ENCODE peak calls at places on chromosomes 12 and 14, in five cellular contexts. One of them, this sample, is unnamed. For H3K4me1, the result is how much of the 10 kb centered on the place peaks cover.

GRCh38 chr12:2893007-2893406 is 2.3 kb downstream of the TULP3 start:
- DNase-seq in ovary: peak
- DNase-seq in A549: no peak
- DNase-seq in vagina: no peak
- DNase-seq in right lobe of liver: no peak
- DNase-seq in this sample: no peak

GRCh38 chr12:6912164-6912956 is 2.0 kb upstream of the ENO2 start:
- DNase-seq in ovary: no peak
- DNase-seq in A549: no peak
- DNase-seq in vagina: no peak
- DNase-seq in right lobe of liver: no peak
- DNase-seq in this sample: no peak

GRCh38 chr12:42255221-42255874 is 17.3 kb upstream of the YAF2 start:
- DNase-seq in ovary: no peak
- DNase-seq in A549: no peak
- DNase-seq in vagina: no peak
- DNase-seq in right lobe of liver: no peak
- DNase-seq in this sample: no peak

GRCh38 chr12:52692253-52692652 is 11.1 kb downstream of the KRT77 start:
- DNase-seq in ovary: no peak
- DNase-seq in A549: no peak
- DNase-seq in vagina: no peak
- DNase-seq in right lobe of liver: no peak
- DNase-seq in this sample: no peak

GRCh38 chr14:55807059-55807499 is 227.1 kb downstream of the KTN1 start:
- DNase-seq in ovary: peak
- DNase-seq in A549: no peak
- DNase-seq in vagina: no peak
- DNase-seq in right lobe of liver: peak
- DNase-seq in this sample: peak

GRCh38 chr12:101767537-101767936 is 28.3 kb upstream of the SYCP3 start:
- DNase-seq in ovary: no peak
- DNase-seq in A549: no peak
- DNase-seq in vagina: no peak
- DNase-seq in right lobe of liver: no peak
- DNase-seq in this sample: no peak

GRCh38 chr14:36524220-36524837 is 4.3 kb upstream of the NKX2-1 start:
- DNase-seq in ovary: no peak
- DNase-seq in A549: no peak
- DNase-seq in vagina: no peak
- DNase-seq in right lobe of liver: no peak
- DNase-seq in this sample: peak

GRCh38 chr12:31521972-31522371 is 69.0 kb downstream of the DENND5B start:
- DNase-seq in ovary: no peak
- DNase-seq in A549: no peak
- DNase-seq in vagina: no peak
- DNase-seq in right lobe of liver: no peak
- DNase-seq in this sample: no peak

GRCh38 chr14:68269136-68269535 is 449.6 kb downstream of the RAD51B start:
- DNase-seq in ovary: no peak
- DNase-seq in A549: no peak
- DNase-seq in vagina: no peak
- DNase-seq in right lobe of liver: no peak
- DNase-seq in this sample: no peak
- H3K27ac ChIP-seq in ovary: no peak
- H3K27ac ChIP-seq in A549: peak
- H3K27ac ChIP-seq in vagina: peak
- H3K27ac ChIP-seq in right lobe of liver: peak
- H3K27ac ChIP-seq in this sample: no peak

DNA sequence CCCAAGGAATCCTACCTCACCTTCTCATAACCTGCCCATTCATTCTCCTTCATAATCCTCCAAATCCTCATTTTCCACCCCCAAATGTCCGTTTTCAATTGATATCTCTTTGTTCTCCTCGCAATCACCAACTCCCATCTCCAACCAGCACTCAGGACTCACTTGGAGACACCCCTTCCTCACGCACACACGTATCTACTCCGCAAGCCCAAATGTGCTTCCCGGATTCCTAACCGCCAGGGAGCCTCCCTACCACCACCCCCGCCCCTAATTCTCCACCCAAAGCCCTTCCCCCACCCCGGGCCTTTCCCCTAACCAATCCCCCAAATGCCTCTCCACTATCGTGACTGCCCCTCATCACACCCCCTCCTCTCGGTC is 304 bp downstream of the KCTD10 start:
- DNase-seq in ovary: no peak
- DNase-seq in A549: no peak
- DNase-seq in vagina: no peak
- DNase-seq in right lobe of liver: no peak
- DNase-seq in this sample: no peak
- H3K4me1 ChIP-seq in ovary: under half
- H3K4me1 ChIP-seq in A549: under half
- H3K4me1 ChIP-seq in vagina: half or more
- H3K4me1 ChIP-seq in right lobe of liver: under half
- H3K4me1 ChIP-seq in this sample: under half

GRCh38 chr12:122873540-122873939 is 22.4 kb downstream of the VPS37B start:
- DNase-seq in ovary: no peak
- DNase-seq in A549: no peak
- DNase-seq in vagina: no peak
- DNase-seq in right lobe of liver: no peak
- DNase-seq in this sample: peak

GRCh38 chr12:122872815-122873361 is 23.0 kb downstream of the VPS37B start:
- DNase-seq in ovary: no peak
- DNase-seq in A549: no peak
- DNase-seq in vagina: no peak
- DNase-seq in right lobe of liver: no peak
- DNase-seq in this sample: peak

GRCh38 chr12:122870867-122871664 is 24.9 kb downstream of the VPS37B start:
- DNase-seq in ovary: no peak
- DNase-seq in A549: no peak
- DNase-seq in vagina: no peak
- DNase-seq in right lobe of liver: peak
- DNase-seq in this sample: peak

GRCh38 chr12:122870163-122870842 is 25.6 kb downstream of the VPS37B start:
- DNase-seq in ovary: no peak
- DNase-seq in A549: no peak
- DNase-seq in vagina: no peak
- DNase-seq in right lobe of liver: no peak
- DNase-seq in this sample: peak

GRCh38 chr12:122871851-122872785 is 23.8 kb downstream of the VPS37B start:
- DNase-seq in ovary: no peak
- DNase-seq in A549: no peak
- DNase-seq in vagina: no peak
- DNase-seq in right lobe of liver: no peak
- DNase-seq in this sample: peak
- TF ChIP-seq POLR2A in ovary: no peak
- TF ChIP-seq POLR2A in A549: no peak
- TF ChIP-seq POLR2A in vagina: no peak
- TF ChIP-seq POLR2A in right lobe of liver: no peak
- TF ChIP-seq POLR2A in this sample: no peak

GRCh38 chr14:89294060-89294459 is 123.0 kb downstream of the FOXN3 start:
- DNase-seq in ovary: no peak
- DNase-seq in A549: no peak
- DNase-seq in vagina: no peak
- DNase-seq in right lobe of liver: no peak
- DNase-seq in this sample: no peak
- H3K27ac ChIP-seq in ovary: no peak
- H3K27ac ChIP-seq in A549: no peak
- H3K27ac ChIP-seq in vagina: no peak
- H3K27ac ChIP-seq in right lobe of liver: no peak
- H3K27ac ChIP-seq in this sample: no peak

GRCh38 chr12:62700091-62700490 is 233.5 kb downstream of the MON2 start:
- DNase-seq in ovary: no peak
- DNase-seq in A549: no peak
- DNase-seq in vagina: no peak
- DNase-seq in right lobe of liver: no peak
- DNase-seq in this sample: no peak

GRCh38 chr12:62698701-62699101 is 232.1 kb downstream of the MON2 start:
- DNase-seq in ovary: no peak
- DNase-seq in A549: no peak
- DNase-seq in vagina: no peak
- DNase-seq in right lobe of liver: no peak
- DNase-seq in this sample: no peak

GRCh38 chr12:62697893-62698292 is 231.3 kb downstream of the MON2 start:
- DNase-seq in ovary: no peak
- DNase-seq in A549: no peak
- DNase-seq in vagina: no peak
- DNase-seq in right lobe of liver: no peak
- DNase-seq in this sample: no peak

GRCh38 chr12:62701492-62701891 is 233.5 kb downstream of the PPM1H start:
- DNase-seq in ovary: no peak
- DNase-seq in A549: no peak
- DNase-seq in vagina: no peak
- DNase-seq in right lobe of liver: no peak
- DNase-seq in this sample: no peak

GRCh38 chr12:62703011-62703380 is 232.0 kb downstream of the PPM1H start:
- DNase-seq in ovary: no peak
- DNase-seq in A549: no peak
- DNase-seq in vagina: no peak
- DNase-seq in right lobe of liver: no peak
- DNase-seq in this sample: no peak
- H3K4me1 ChIP-seq in ovary: under half
- H3K4me1 ChIP-seq in A549: under half
- H3K4me1 ChIP-seq in vagina: under half
- H3K4me1 ChIP-seq in right lobe of liver: under half
- H3K4me1 ChIP-seq in this sample: under half

DNA sequence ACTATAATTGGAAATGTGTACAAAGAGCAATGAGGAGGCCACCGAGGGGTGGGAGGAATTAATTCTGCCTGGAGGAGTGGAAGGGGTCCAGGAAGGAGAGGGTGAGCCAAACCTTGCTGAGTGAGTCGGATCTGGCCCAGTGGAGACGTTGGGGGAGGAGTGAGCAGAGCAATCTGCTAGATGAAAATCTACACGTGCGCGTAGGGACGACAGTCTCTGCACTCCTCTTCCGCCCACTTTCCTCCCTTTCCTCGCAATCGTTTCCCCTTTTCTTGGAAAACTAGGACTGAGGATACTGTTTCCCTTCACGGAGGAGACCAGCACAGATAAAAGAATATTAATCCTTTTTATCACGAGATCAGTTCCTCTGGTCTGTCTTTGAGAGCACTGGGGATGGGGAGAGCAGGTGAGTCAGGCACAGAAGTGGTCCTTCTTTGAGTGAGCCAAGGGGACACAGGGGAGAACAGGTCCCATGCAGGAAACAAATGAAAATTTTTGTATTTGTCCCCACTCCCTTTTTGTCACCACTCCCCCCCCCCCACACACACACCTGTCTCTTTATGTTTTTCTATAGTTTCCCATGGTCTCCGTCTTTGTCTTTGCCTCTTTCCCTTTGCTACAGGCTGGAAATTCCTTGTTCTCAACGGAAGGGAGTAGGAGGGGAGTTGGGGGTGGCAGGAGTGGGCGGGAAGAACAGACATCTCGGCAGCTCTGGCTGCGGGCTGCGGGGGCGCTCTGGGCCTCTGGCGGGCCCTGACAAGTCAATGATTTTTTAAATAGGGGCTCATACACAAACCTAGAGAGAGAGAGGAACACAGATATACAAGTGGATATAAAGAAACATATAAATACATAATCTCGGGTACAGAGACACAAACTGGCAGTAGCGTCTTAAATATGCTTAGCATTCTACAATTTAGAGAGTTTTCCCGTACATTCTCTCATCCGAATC is 2.6 kb upstream of the NAB2 start:
- DNase-seq in ovary: peak
- DNase-seq in A549: peak
- DNase-seq in vagina: no peak
- DNase-seq in right lobe of liver: peak
- DNase-seq in this sample: peak
- TF ChIP-seq POLR2A in ovary: no peak
- TF ChIP-seq POLR2A in A549: no peak
- TF ChIP-seq POLR2A in vagina: no peak
- TF ChIP-seq POLR2A in right lobe of liver: no peak
- TF ChIP-seq POLR2A in this sample: no peak

DNA sequence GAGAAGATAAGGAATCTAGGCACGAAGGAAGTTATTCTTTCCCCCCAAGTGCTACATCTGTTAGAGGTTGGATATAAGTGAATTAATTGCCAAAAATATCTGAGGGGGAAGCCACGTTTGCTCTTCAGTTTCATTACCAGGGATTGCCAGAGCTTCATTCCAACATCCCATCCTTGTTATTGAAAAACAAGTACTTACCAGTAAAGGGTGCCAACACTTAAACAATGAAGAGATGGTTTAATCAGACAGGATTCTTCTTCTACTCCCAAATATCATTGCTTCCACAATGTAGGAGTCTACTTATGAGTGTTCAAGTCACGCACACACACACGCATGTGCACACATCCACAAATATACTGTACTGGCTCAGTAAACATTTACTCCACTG is 312.4 kb downstream of the RPAP3 start:
- DNase-seq in ovary: no peak
- DNase-seq in A549: no peak
- DNase-seq in vagina: no peak
- DNase-seq in right lobe of liver: no peak
- DNase-seq in this sample: no peak
- H3K27ac ChIP-seq in ovary: no peak
- H3K27ac ChIP-seq in A549: peak
- H3K27ac ChIP-seq in vagina: no peak
- H3K27ac ChIP-seq in right lobe of liver: no peak
- H3K27ac ChIP-seq in this sample: no peak